ENCODE peak calls at places on chromosomes 3 and 15, in ten cellular contexts. One of them, this sample, is unnamed.

GRCh38 chr15:51718199-51718598 is 19.3 kb downstream of the LYSMD2 start:
- DNase-seq in activated T-cell treated with anti-CD3 and anti-CD28 coated beads, Interleukin-2, amount 50 U/mL, for 24 hours: no peak
- DNase-seq in stimulated activated CD8-positive, alpha-beta memory T cell treated with anti-CD3 and anti-CD28 coated beads, Interleukin-7, amount 100 ng/mL, for 1 hour: no peak
- DNase-seq in NCI-H774: no peak
- DNase-seq in Panc1: no peak
- DNase-seq in endothelial cell: no peak
- DNase-seq in cardiac fibroblast: no peak
- DNase-seq in HFFc6: no peak
- DNase-seq in NCI-H748 treated with DMSO at 0.1 percent for 48 hours: no peak
- DNase-seq in GM20000: no peak
- DNase-seq in this sample: no peak

GRCh38 chr3:191244242-191244867 is 45.3 kb downstream of the OSTN start:
- DNase-seq in activated T-cell treated with anti-CD3 and anti-CD28 coated beads, Interleukin-2, amount 50 U/mL, for 24 hours: no peak
- DNase-seq in stimulated activated CD8-positive, alpha-beta memory T cell treated with anti-CD3 and anti-CD28 coated beads, Interleukin-7, amount 100 ng/mL, for 1 hour: no peak
- DNase-seq in NCI-H774: no peak
- DNase-seq in Panc1: no peak
- DNase-seq in endothelial cell: no peak
- DNase-seq in cardiac fibroblast: peak; percentile 51
- DNase-seq in HFFc6: no peak
- DNase-seq in NCI-H748 treated with DMSO at 0.1 percent for 48 hours: no peak
- DNase-seq in GM20000: no peak
- DNase-seq in this sample: no peak

GRCh38 chr15:52031542-52031941 is 12.5 kb downstream of the MAPK6 start:
- DNase-seq in activated T-cell treated with anti-CD3 and anti-CD28 coated beads, Interleukin-2, amount 50 U/mL, for 24 hours: no peak
- DNase-seq in stimulated activated CD8-positive, alpha-beta memory T cell treated with anti-CD3 and anti-CD28 coated beads, Interleukin-7, amount 100 ng/mL, for 1 hour: no peak
- DNase-seq in NCI-H774: no peak
- DNase-seq in Panc1: no peak
- DNase-seq in endothelial cell: no peak
- DNase-seq in cardiac fibroblast: no peak
- DNase-seq in HFFc6: no peak
- DNase-seq in NCI-H748 treated with DMSO at 0.1 percent for 48 hours: no peak
- DNase-seq in GM20000: no peak
- DNase-seq in this sample: no peak

GRCh38 chr15:28018291-28019044 is 80.6 kb downstream of the OCA2 start:
- DNase-seq in activated T-cell treated with anti-CD3 and anti-CD28 coated beads, Interleukin-2, amount 50 U/mL, for 24 hours: no peak
- DNase-seq in stimulated activated CD8-positive, alpha-beta memory T cell treated with anti-CD3 and anti-CD28 coated beads, Interleukin-7, amount 100 ng/mL, for 1 hour: no peak
- DNase-seq in NCI-H774: no peak
- DNase-seq in Panc1: no peak
- DNase-seq in endothelial cell: no peak
- DNase-seq in cardiac fibroblast: no peak
- DNase-seq in HFFc6: no peak
- DNase-seq in NCI-H748 treated with DMSO at 0.1 percent for 48 hours: no peak
- DNase-seq in GM20000: no peak
- DNase-seq in this sample: no peak

GRCh38 chr3:14528081-14528480 is 12.1 kb downstream of the GRIP2 start:
- DNase-seq in activated T-cell treated with anti-CD3 and anti-CD28 coated beads, Interleukin-2, amount 50 U/mL, for 24 hours: no peak
- DNase-seq in stimulated activated CD8-positive, alpha-beta memory T cell treated with anti-CD3 and anti-CD28 coated beads, Interleukin-7, amount 100 ng/mL, for 1 hour: no peak
- DNase-seq in NCI-H774: no peak
- DNase-seq in Panc1: no peak
- DNase-seq in endothelial cell: no peak
- DNase-seq in cardiac fibroblast: no peak
- DNase-seq in HFFc6: no peak
- DNase-seq in NCI-H748 treated with DMSO at 0.1 percent for 48 hours: no peak
- DNase-seq in GM20000: no peak
- DNase-seq in this sample: no peak

GRCh38 chr3:34106879-34107278 is 308.4 kb downstream of the PDCD6IP start:
- DNase-seq in activated T-cell treated with anti-CD3 and anti-CD28 coated beads, Interleukin-2, amount 50 U/mL, for 24 hours: no peak
- DNase-seq in stimulated activated CD8-positive, alpha-beta memory T cell treated with anti-CD3 and anti-CD28 coated beads, Interleukin-7, amount 100 ng/mL, for 1 hour: no peak
- DNase-seq in NCI-H774: peak; percentile 19
- DNase-seq in Panc1: peak; percentile 12
- DNase-seq in endothelial cell: peak; percentile 70
- DNase-seq in cardiac fibroblast: peak; percentile 10
- DNase-seq in HFFc6: no peak
- DNase-seq in NCI-H748 treated with DMSO at 0.1 percent for 48 hours: peak; percentile 51
- DNase-seq in GM20000: peak; percentile 33
- DNase-seq in this sample: peak; percentile 73

GRCh38 chr3:105511031-105511430 is 144.3 kb downstream of the ALCAM start:
- DNase-seq in activated T-cell treated with anti-CD3 and anti-CD28 coated beads, Interleukin-2, amount 50 U/mL, for 24 hours: no peak
- DNase-seq in stimulated activated CD8-positive, alpha-beta memory T cell treated with anti-CD3 and anti-CD28 coated beads, Interleukin-7, amount 100 ng/mL, for 1 hour: no peak
- DNase-seq in NCI-H774: no peak
- DNase-seq in Panc1: no peak
- DNase-seq in endothelial cell: no peak
- DNase-seq in cardiac fibroblast: no peak
- DNase-seq in HFFc6: no peak
- DNase-seq in NCI-H748 treated with DMSO at 0.1 percent for 48 hours: no peak
- DNase-seq in GM20000: no peak
- DNase-seq in this sample: no peak

GRCh38 chr3:141913150-141913811 is 36.8 kb downstream of the ATP1B3 start:
- DNase-seq in activated T-cell treated with anti-CD3 and anti-CD28 coated beads, Interleukin-2, amount 50 U/mL, for 24 hours: no peak
- DNase-seq in stimulated activated CD8-positive, alpha-beta memory T cell treated with anti-CD3 and anti-CD28 coated beads, Interleukin-7, amount 100 ng/mL, for 1 hour: no peak
- DNase-seq in NCI-H774: no peak
- DNase-seq in Panc1: no peak
- DNase-seq in endothelial cell: peak; percentile 28
- DNase-seq in cardiac fibroblast: peak; percentile 80
- DNase-seq in HFFc6: peak; percentile 68
- DNase-seq in NCI-H748 treated with DMSO at 0.1 percent for 48 hours: no peak
- DNase-seq in GM20000: peak; percentile 59
- DNase-seq in this sample: no peak

GRCh38 chr3:120198305-120198878 is 86.6 kb downstream of the GPR156 start:
- DNase-seq in activated T-cell treated with anti-CD3 and anti-CD28 coated beads, Interleukin-2, amount 50 U/mL, for 24 hours: no peak
- DNase-seq in stimulated activated CD8-positive, alpha-beta memory T cell treated with anti-CD3 and anti-CD28 coated beads, Interleukin-7, amount 100 ng/mL, for 1 hour: no peak
- DNase-seq in NCI-H774: no peak
- DNase-seq in Panc1: no peak
- DNase-seq in endothelial cell: no peak
- DNase-seq in cardiac fibroblast: peak; percentile 58
- DNase-seq in HFFc6: peak; percentile 50
- DNase-seq in NCI-H748 treated with DMSO at 0.1 percent for 48 hours: no peak
- DNase-seq in GM20000: no peak
- DNase-seq in this sample: no peak

GRCh38 chr15:90190606-90191343 is 10.4 kb upstream of the SEMA4B start:
- DNase-seq in activated T-cell treated with anti-CD3 and anti-CD28 coated beads, Interleukin-2, amount 50 U/mL, for 24 hours: no peak
- DNase-seq in stimulated activated CD8-positive, alpha-beta memory T cell treated with anti-CD3 and anti-CD28 coated beads, Interleukin-7, amount 100 ng/mL, for 1 hour: no peak
- DNase-seq in NCI-H774: no peak
- DNase-seq in Panc1: no peak
- DNase-seq in endothelial cell: no peak
- DNase-seq in cardiac fibroblast: no peak
- DNase-seq in HFFc6: no peak
- DNase-seq in NCI-H748 treated with DMSO at 0.1 percent for 48 hours: no peak
- DNase-seq in GM20000: peak; percentile 59
- DNase-seq in this sample: no peak

GRCh38 chr15:63948436-63948835 is 97.8 kb downstream of the DAPK2 start:
- DNase-seq in activated T-cell treated with anti-CD3 and anti-CD28 coated beads, Interleukin-2, amount 50 U/mL, for 24 hours: no peak
- DNase-seq in stimulated activated CD8-positive, alpha-beta memory T cell treated with anti-CD3 and anti-CD28 coated beads, Interleukin-7, amount 100 ng/mL, for 1 hour: no peak
- DNase-seq in NCI-H774: no peak
- DNase-seq in Panc1: no peak
- DNase-seq in endothelial cell: no peak
- DNase-seq in cardiac fibroblast: no peak
- DNase-seq in HFFc6: no peak
- DNase-seq in NCI-H748 treated with DMSO at 0.1 percent for 48 hours: no peak
- DNase-seq in GM20000: no peak
- DNase-seq in this sample: no peak

GRCh38 chr15:80823995-80824394 is 44.8 kb downstream of the CEMIP start:
- DNase-seq in activated T-cell treated with anti-CD3 and anti-CD28 coated beads, Interleukin-2, amount 50 U/mL, for 24 hours: no peak
- DNase-seq in stimulated activated CD8-positive, alpha-beta memory T cell treated with anti-CD3 and anti-CD28 coated beads, Interleukin-7, amount 100 ng/mL, for 1 hour: no peak
- DNase-seq in NCI-H774: no peak
- DNase-seq in Panc1: no peak
- DNase-seq in endothelial cell: no peak
- DNase-seq in cardiac fibroblast: no peak
- DNase-seq in HFFc6: no peak
- DNase-seq in NCI-H748 treated with DMSO at 0.1 percent for 48 hours: no peak
- DNase-seq in GM20000: peak; percentile 30
- DNase-seq in this sample: no peak

GRCh38 chr3:85254738-85255137 is 295.9 kb downstream of the CADM2 start:
- DNase-seq in activated T-cell treated with anti-CD3 and anti-CD28 coated beads, Interleukin-2, amount 50 U/mL, for 24 hours: no peak
- DNase-seq in stimulated activated CD8-positive, alpha-beta memory T cell treated with anti-CD3 and anti-CD28 coated beads, Interleukin-7, amount 100 ng/mL, for 1 hour: no peak
- DNase-seq in NCI-H774: no peak
- DNase-seq in Panc1: no peak
- DNase-seq in endothelial cell: no peak
- DNase-seq in cardiac fibroblast: no peak
- DNase-seq in HFFc6: no peak
- DNase-seq in NCI-H748 treated with DMSO at 0.1 percent for 48 hours: no peak
- DNase-seq in GM20000: no peak
- DNase-seq in this sample: no peak

GRCh38 chr3:45992133-45992729 is 3.4 kb downstream of the FYCO1 start:
- DNase-seq in activated T-cell treated with anti-CD3 and anti-CD28 coated beads, Interleukin-2, amount 50 U/mL, for 24 hours: no peak
- DNase-seq in stimulated activated CD8-positive, alpha-beta memory T cell treated with anti-CD3 and anti-CD28 coated beads, Interleukin-7, amount 100 ng/mL, for 1 hour: no peak
- DNase-seq in NCI-H774: no peak
- DNase-seq in Panc1: no peak
- DNase-seq in endothelial cell: no peak
- DNase-seq in cardiac fibroblast: peak; percentile 24
- DNase-seq in HFFc6: no peak
- DNase-seq in NCI-H748 treated with DMSO at 0.1 percent for 48 hours: no peak
- DNase-seq in GM20000: no peak
- DNase-seq in this sample: no peak

GRCh38 chr3:37619568-37619967 is 242.1 kb upstream of the CTDSPL start:
- DNase-seq in activated T-cell treated with anti-CD3 and anti-CD28 coated beads, Interleukin-2, amount 50 U/mL, for 24 hours: no peak
- DNase-seq in stimulated activated CD8-positive, alpha-beta memory T cell treated with anti-CD3 and anti-CD28 coated beads, Interleukin-7, amount 100 ng/mL, for 1 hour: no peak
- DNase-seq in NCI-H774: no peak
- DNase-seq in Panc1: no peak
- DNase-seq in endothelial cell: no peak
- DNase-seq in cardiac fibroblast: no peak
- DNase-seq in HFFc6: no peak
- DNase-seq in NCI-H748 treated with DMSO at 0.1 percent for 48 hours: no peak
- DNase-seq in GM20000: no peak
- DNase-seq in this sample: no peak

GRCh38 chr3:100008081-100008698 is 106.1 kb downstream of the FILIP1L start:
- DNase-seq in activated T-cell treated with anti-CD3 and anti-CD28 coated beads, Interleukin-2, amount 50 U/mL, for 24 hours: no peak
- DNase-seq in stimulated activated CD8-positive, alpha-beta memory T cell treated with anti-CD3 and anti-CD28 coated beads, Interleukin-7, amount 100 ng/mL, for 1 hour: no peak
- DNase-seq in NCI-H774: no peak
- DNase-seq in Panc1: no peak
- DNase-seq in endothelial cell: no peak
- DNase-seq in cardiac fibroblast: peak; percentile 38
- DNase-seq in HFFc6: no peak
- DNase-seq in NCI-H748 treated with DMSO at 0.1 percent for 48 hours: no peak
- DNase-seq in GM20000: no peak
- DNase-seq in this sample: no peak

GRCh38 chr3:183698318-183698731 is 728 bp downstream of the YEATS2 start:
- DNase-seq in activated T-cell treated with anti-CD3 and anti-CD28 coated beads, Interleukin-2, amount 50 U/mL, for 24 hours: no peak
- DNase-seq in stimulated activated CD8-positive, alpha-beta memory T cell treated with anti-CD3 and anti-CD28 coated beads, Interleukin-7, amount 100 ng/mL, for 1 hour: no peak
- DNase-seq in NCI-H774: no peak
- DNase-seq in Panc1: no peak
- DNase-seq in endothelial cell: peak; percentile 40
- DNase-seq in cardiac fibroblast: peak; percentile 39
- DNase-seq in HFFc6: peak; percentile 46
- DNase-seq in NCI-H748 treated with DMSO at 0.1 percent for 48 hours: no peak
- DNase-seq in GM20000: peak; percentile 58
- DNase-seq in this sample: no peak

GRCh38 chr3:106049876-106050275 is 181.1 kb upstream of the CBLB start:
- DNase-seq in activated T-cell treated with anti-CD3 and anti-CD28 coated beads, Interleukin-2, amount 50 U/mL, for 24 hours: no peak
- DNase-seq in stimulated activated CD8-positive, alpha-beta memory T cell treated with anti-CD3 and anti-CD28 coated beads, Interleukin-7, amount 100 ng/mL, for 1 hour: no peak
- DNase-seq in NCI-H774: no peak
- DNase-seq in Panc1: no peak
- DNase-seq in endothelial cell: no peak
- DNase-seq in cardiac fibroblast: no peak
- DNase-seq in HFFc6: no peak
- DNase-seq in NCI-H748 treated with DMSO at 0.1 percent for 48 hours: no peak
- DNase-seq in GM20000: no peak
- DNase-seq in this sample: no peak

GRCh38 chr3:13249630-13250395 is 170.3 kb downstream of the NUP210 start:
- DNase-seq in activated T-cell treated with anti-CD3 and anti-CD28 coated beads, Interleukin-2, amount 50 U/mL, for 24 hours: no peak
- DNase-seq in stimulated activated CD8-positive, alpha-beta memory T cell treated with anti-CD3 and anti-CD28 coated beads, Interleukin-7, amount 100 ng/mL, for 1 hour: no peak
- DNase-seq in NCI-H774: no peak
- DNase-seq in Panc1: no peak
- DNase-seq in endothelial cell: no peak
- DNase-seq in cardiac fibroblast: no peak
- DNase-seq in HFFc6: no peak
- DNase-seq in NCI-H748 treated with DMSO at 0.1 percent for 48 hours: no peak
- DNase-seq in GM20000: no peak
- DNase-seq in this sample: no peak

GRCh38 chr3:197327701-197328100 is 29.3 kb upstream of the DLG1 start:
- DNase-seq in activated T-cell treated with anti-CD3 and anti-CD28 coated beads, Interleukin-2, amount 50 U/mL, for 24 hours: no peak
- DNase-seq in stimulated activated CD8-positive, alpha-beta memory T cell treated with anti-CD3 and anti-CD28 coated beads, Interleukin-7, amount 100 ng/mL, for 1 hour: no peak
- DNase-seq in NCI-H774: no peak
- DNase-seq in Panc1: no peak
- DNase-seq in endothelial cell: no peak
- DNase-seq in cardiac fibroblast: peak; percentile 26
- DNase-seq in HFFc6: no peak
- DNase-seq in NCI-H748 treated with DMSO at 0.1 percent for 48 hours: no peak
- DNase-seq in GM20000: no peak
- DNase-seq in this sample: no peak

GRCh38 chr3:196979545-196979944 is 10.9 kb upstream of the PIGZ start:
- DNase-seq in activated T-cell treated with anti-CD3 and anti-CD28 coated beads, Interleukin-2, amount 50 U/mL, for 24 hours: no peak
- DNase-seq in stimulated activated CD8-positive, alpha-beta memory T cell treated with anti-CD3 and anti-CD28 coated beads, Interleukin-7, amount 100 ng/mL, for 1 hour: no peak
- DNase-seq in NCI-H774: no peak
- DNase-seq in Panc1: no peak
- DNase-seq in endothelial cell: no peak
- DNase-seq in cardiac fibroblast: peak; percentile 92
- DNase-seq in HFFc6: no peak
- DNase-seq in NCI-H748 treated with DMSO at 0.1 percent for 48 hours: no peak
- DNase-seq in GM20000: no peak
- DNase-seq in this sample: no peak

GRCh38 chr15:98881526-98882517 is 125.8 kb downstream of the PGPEP1L start:
- DNase-seq in activated T-cell treated with anti-CD3 and anti-CD28 coated beads, Interleukin-2, amount 50 U/mL, for 24 hours: no peak
- DNase-seq in stimulated activated CD8-positive, alpha-beta memory T cell treated with anti-CD3 and anti-CD28 coated beads, Interleukin-7, amount 100 ng/mL, for 1 hour: no peak
- DNase-seq in NCI-H774: peak; percentile 11
- DNase-seq in Panc1: no peak
- DNase-seq in endothelial cell: peak; percentile 8
- DNase-seq in cardiac fibroblast: peak; percentile 84
- DNase-seq in HFFc6: peak; percentile 56
- DNase-seq in NCI-H748 treated with DMSO at 0.1 percent for 48 hours: no peak
- DNase-seq in GM20000: peak; percentile 65
- DNase-seq in this sample: no peak

GRCh38 chr3:73498764-73499622 is 125.7 kb downstream of the PDZRN3 start:
- DNase-seq in activated T-cell treated with anti-CD3 and anti-CD28 coated beads, Interleukin-2, amount 50 U/mL, for 24 hours: no peak
- DNase-seq in stimulated activated CD8-positive, alpha-beta memory T cell treated with anti-CD3 and anti-CD28 coated beads, Interleukin-7, amount 100 ng/mL, for 1 hour: no peak
- DNase-seq in NCI-H774: peak; percentile 51
- DNase-seq in Panc1: no peak
- DNase-seq in endothelial cell: no peak
- DNase-seq in cardiac fibroblast: no peak
- DNase-seq in HFFc6: peak; percentile 40
- DNase-seq in NCI-H748 treated with DMSO at 0.1 percent for 48 hours: no peak
- DNase-seq in GM20000: peak; percentile 33
- DNase-seq in this sample: no peak

GRCh38 chr3:99901200-99901926 is 83.7 kb downstream of the CMSS1 start:
- DNase-seq in activated T-cell treated with anti-CD3 and anti-CD28 coated beads, Interleukin-2, amount 50 U/mL, for 24 hours: no peak
- DNase-seq in stimulated activated CD8-positive, alpha-beta memory T cell treated with anti-CD3 and anti-CD28 coated beads, Interleukin-7, amount 100 ng/mL, for 1 hour: no peak
- DNase-seq in NCI-H774: peak; percentile 17
- DNase-seq in Panc1: peak; percentile 67
- DNase-seq in endothelial cell: no peak
- DNase-seq in cardiac fibroblast: peak; percentile 87
- DNase-seq in HFFc6: peak; percentile 89
- DNase-seq in NCI-H748 treated with DMSO at 0.1 percent for 48 hours: peak; percentile 43
- DNase-seq in GM20000: no peak
- DNase-seq in this sample: no peak

GRCh38 chr15:39788108-39788507 is 5.5 kb upstream of the FSIP1 start:
- DNase-seq in activated T-cell treated with anti-CD3 and anti-CD28 coated beads, Interleukin-2, amount 50 U/mL, for 24 hours: no peak
- DNase-seq in stimulated activated CD8-positive, alpha-beta memory T cell treated with anti-CD3 and anti-CD28 coated beads, Interleukin-7, amount 100 ng/mL, for 1 hour: no peak
- DNase-seq in NCI-H774: no peak
- DNase-seq in Panc1: no peak
- DNase-seq in endothelial cell: no peak
- DNase-seq in cardiac fibroblast: peak; percentile 44
- DNase-seq in HFFc6: no peak
- DNase-seq in NCI-H748 treated with DMSO at 0.1 percent for 48 hours: no peak
- DNase-seq in GM20000: peak; percentile 32
- DNase-seq in this sample: no peak

GRCh38 chr3:43105224-43105596 is 669 bp downstream of the POMGNT2 start:
- DNase-seq in activated T-cell treated with anti-CD3 and anti-CD28 coated beads, Interleukin-2, amount 50 U/mL, for 24 hours: peak; percentile 61
- DNase-seq in stimulated activated CD8-positive, alpha-beta memory T cell treated with anti-CD3 and anti-CD28 coated beads, Interleukin-7, amount 100 ng/mL, for 1 hour: no peak
- DNase-seq in NCI-H774: no peak
- DNase-seq in Panc1: no peak
- DNase-seq in endothelial cell: no peak
- DNase-seq in cardiac fibroblast: no peak
- DNase-seq in HFFc6: no peak
- DNase-seq in NCI-H748 treated with DMSO at 0.1 percent for 48 hours: no peak
- DNase-seq in GM20000: no peak
- DNase-seq in this sample: peak; percentile 56

GRCh38 chr3:177447938-177448337 is 250.7 kb upstream of the TBL1XR1 start:
- DNase-seq in activated T-cell treated with anti-CD3 and anti-CD28 coated beads, Interleukin-2, amount 50 U/mL, for 24 hours: no peak
- DNase-seq in stimulated activated CD8-positive, alpha-beta memory T cell treated with anti-CD3 and anti-CD28 coated beads, Interleukin-7, amount 100 ng/mL, for 1 hour: no peak
- DNase-seq in NCI-H774: no peak
- DNase-seq in Panc1: no peak
- DNase-seq in endothelial cell: no peak
- DNase-seq in cardiac fibroblast: no peak
- DNase-seq in HFFc6: no peak
- DNase-seq in NCI-H748 treated with DMSO at 0.1 percent for 48 hours: no peak
- DNase-seq in GM20000: no peak
- DNase-seq in this sample: no peak

GRCh38 chr3:32821686-32822296 is 4.0 kb downstream of the TRIM71 start:
- DNase-seq in activated T-cell treated with anti-CD3 and anti-CD28 coated beads, Interleukin-2, amount 50 U/mL, for 24 hours: no peak
- DNase-seq in stimulated activated CD8-positive, alpha-beta memory T cell treated with anti-CD3 and anti-CD28 coated beads, Interleukin-7, amount 100 ng/mL, for 1 hour: no peak
- DNase-seq in NCI-H774: no peak
- DNase-seq in Panc1: no peak
- DNase-seq in endothelial cell: peak; percentile 33
- DNase-seq in cardiac fibroblast: no peak
- DNase-seq in HFFc6: no peak
- DNase-seq in NCI-H748 treated with DMSO at 0.1 percent for 48 hours: no peak
- DNase-seq in GM20000: no peak
- DNase-seq in this sample: no peak

This sample was measured in H1.